ENCODE peak calls at places on chromosomes 2 and 18, in six cellular contexts. One of them, this sample, is unnamed.

GRCh38 chr2:26000561-26001211 is 18.4 kb upstream of the KIF3C start:
- DNase-seq in mammary epithelial cell: peak; percentile 62
- DNase-seq in left ventricle myocardium inferior: no peak
- DNase-seq in tibial artery: peak; percentile 84
- DNase-seq in Calu3: peak; percentile 69
- DNase-seq in astrocyte of the spinal cord: no peak
- DNase-seq in this sample: peak; percentile 41

GRCh38 chr2:3595985-3596384 is 1.1 kb downstream of the COLEC11 start:
- DNase-seq in mammary epithelial cell: no peak
- DNase-seq in left ventricle myocardium inferior: no peak
- DNase-seq in tibial artery: no peak
- DNase-seq in Calu3: no peak
- DNase-seq in astrocyte of the spinal cord: no peak
- DNase-seq in this sample: no peak

GRCh38 chr2:2326053-2326452 is 5.0 kb downstream of the MYT1L start:
- DNase-seq in mammary epithelial cell: no peak
- DNase-seq in left ventricle myocardium inferior: no peak
- DNase-seq in tibial artery: no peak
- DNase-seq in Calu3: no peak
- DNase-seq in astrocyte of the spinal cord: no peak
- DNase-seq in this sample: no peak

GRCh38 chr2:142914507-142915313 is 37.2 kb downstream of the KYNU start:
- DNase-seq in mammary epithelial cell: no peak
- DNase-seq in left ventricle myocardium inferior: no peak
- DNase-seq in tibial artery: no peak
- DNase-seq in Calu3: peak; percentile 19
- DNase-seq in astrocyte of the spinal cord: no peak
- DNase-seq in this sample: no peak

GRCh38 chr18:28039078-28039477 is 137.9 kb downstream of the CDH2 start:
- DNase-seq in mammary epithelial cell: peak; percentile 3
- DNase-seq in left ventricle myocardium inferior: no peak
- DNase-seq in tibial artery: no peak
- DNase-seq in Calu3: no peak
- DNase-seq in astrocyte of the spinal cord: peak; percentile 55
- DNase-seq in this sample: peak; percentile 28

GRCh38 chr2:17835511-17835910 is 19.3 kb downstream of the MSGN1 start:
- DNase-seq in mammary epithelial cell: no peak
- DNase-seq in left ventricle myocardium inferior: no peak
- DNase-seq in tibial artery: no peak
- DNase-seq in Calu3: no peak
- DNase-seq in astrocyte of the spinal cord: peak; percentile 39
- DNase-seq in this sample: no peak

GRCh38 chr18:70276416-70277145 is 12.3 kb upstream of the SOCS6 start:
- DNase-seq in mammary epithelial cell: no peak
- DNase-seq in left ventricle myocardium inferior: no peak
- DNase-seq in tibial artery: no peak
- DNase-seq in Calu3: peak; percentile 52
- DNase-seq in astrocyte of the spinal cord: no peak
- DNase-seq in this sample: no peak

GRCh38 chr18:47981320-47981719 is 50.9 kb upstream of the SMAD2 start:
- DNase-seq in mammary epithelial cell: no peak
- DNase-seq in left ventricle myocardium inferior: no peak
- DNase-seq in tibial artery: no peak
- DNase-seq in Calu3: no peak
- DNase-seq in astrocyte of the spinal cord: no peak
- DNase-seq in this sample: no peak

GRCh38 chr2:235773188-235773928 is 279.5 kb downstream of the AGAP1 start:
- DNase-seq in mammary epithelial cell: no peak
- DNase-seq in left ventricle myocardium inferior: no peak
- DNase-seq in tibial artery: no peak
- DNase-seq in Calu3: no peak
- DNase-seq in astrocyte of the spinal cord: no peak
- DNase-seq in this sample: no peak

GRCh38 chr2:102618452-102619413 is 620 bp upstream of the SLC9A2 start:
- DNase-seq in mammary epithelial cell: peak; percentile 39
- DNase-seq in left ventricle myocardium inferior: no peak
- DNase-seq in tibial artery: peak; percentile 59
- DNase-seq in Calu3: peak; percentile 50
- DNase-seq in astrocyte of the spinal cord: peak; percentile 13
- DNase-seq in this sample: peak; percentile 33

GRCh38 chr18:48955528-48956261 is 4.9 kb upstream of the SMAD7 start:
- DNase-seq in mammary epithelial cell: peak; percentile 49
- DNase-seq in left ventricle myocardium inferior: no peak
- DNase-seq in tibial artery: peak; percentile 94
- DNase-seq in Calu3: peak; percentile 65
- DNase-seq in astrocyte of the spinal cord: peak; percentile 78
- DNase-seq in this sample: peak; percentile 65

GRCh38 chr2:25347205-25347815 is 5.6 kb upstream of the DNMT3A start:
- DNase-seq in mammary epithelial cell: peak; percentile 57
- DNase-seq in left ventricle myocardium inferior: no peak
- DNase-seq in tibial artery: no peak
- DNase-seq in Calu3: no peak
- DNase-seq in astrocyte of the spinal cord: no peak
- DNase-seq in this sample: no peak

GRCh38 chr2:233422050-233422639 is 67.9 kb downstream of the DGKD start:
- DNase-seq in mammary epithelial cell: no peak
- DNase-seq in left ventricle myocardium inferior: no peak
- DNase-seq in tibial artery: peak; percentile 65
- DNase-seq in Calu3: peak; percentile 85
- DNase-seq in astrocyte of the spinal cord: no peak
- DNase-seq in this sample: no peak

GRCh38 chr2:218354850-218355443 is 1.7 kb upstream of the CATIP start:
- DNase-seq in mammary epithelial cell: no peak
- DNase-seq in left ventricle myocardium inferior: no peak
- DNase-seq in tibial artery: no peak
- DNase-seq in Calu3: no peak
- DNase-seq in astrocyte of the spinal cord: no peak
- DNase-seq in this sample: no peak

GRCh38 chr2:119117891-119118882 is 40.4 kb downstream of the C1QL2 start:
- DNase-seq in mammary epithelial cell: no peak
- DNase-seq in left ventricle myocardium inferior: no peak
- DNase-seq in tibial artery: no peak
- DNase-seq in Calu3: no peak
- DNase-seq in astrocyte of the spinal cord: no peak
- DNase-seq in this sample: no peak

GRCh38 chr2:152335016-152335850 is at the start of gene FMNL2:
- DNase-seq in mammary epithelial cell: peak; percentile 83
- DNase-seq in left ventricle myocardium inferior: peak; percentile 88
- DNase-seq in tibial artery: peak; percentile 93
- DNase-seq in Calu3: peak; percentile 89
- DNase-seq in astrocyte of the spinal cord: peak; percentile 85
- DNase-seq in this sample: peak; percentile 88

GRCh38 chr2:152336103-152336853 is 1.3 kb downstream of the FMNL2 start:
- DNase-seq in mammary epithelial cell: peak; percentile 62
- DNase-seq in left ventricle myocardium inferior: peak; percentile 73
- DNase-seq in tibial artery: peak; percentile 87
- DNase-seq in Calu3: peak; percentile 57
- DNase-seq in astrocyte of the spinal cord: peak; percentile 55
- DNase-seq in this sample: peak; percentile 48

GRCh38 chr2:152335851-152336102 is 803 bp downstream of the FMNL2 start:
- DNase-seq in mammary epithelial cell: no peak
- DNase-seq in left ventricle myocardium inferior: no peak
- DNase-seq in tibial artery: peak; percentile 68
- DNase-seq in Calu3: no peak
- DNase-seq in astrocyte of the spinal cord: no peak
- DNase-seq in this sample: no peak

GRCh38 chr2:152336854-152337510 is 2.0 kb downstream of the FMNL2 start:
- DNase-seq in mammary epithelial cell: peak; percentile 49
- DNase-seq in left ventricle myocardium inferior: no peak
- DNase-seq in tibial artery: no peak
- DNase-seq in Calu3: peak; percentile 16
- DNase-seq in astrocyte of the spinal cord: peak; percentile 75
- DNase-seq in this sample: no peak

DNA sequence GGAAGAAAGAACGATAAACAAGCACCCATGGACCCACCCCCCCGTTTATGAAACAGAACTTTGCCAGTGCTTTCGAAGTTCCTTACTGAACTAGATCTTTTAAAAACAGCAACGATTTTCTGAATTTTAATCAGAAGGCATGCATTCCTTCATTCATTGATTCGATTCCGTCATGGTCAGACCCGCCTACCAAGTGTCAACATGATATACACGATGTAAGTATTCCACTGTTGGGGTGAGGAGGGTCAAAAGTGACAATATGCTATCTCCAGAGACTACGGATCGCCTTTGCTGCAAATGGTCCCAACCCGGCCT is 316 bp upstream of the FMNL2 start:
- DNase-seq in mammary epithelial cell: no peak
- DNase-seq in left ventricle myocardium inferior: no peak
- DNase-seq in tibial artery: no peak
- DNase-seq in Calu3: no peak
- DNase-seq in astrocyte of the spinal cord: no peak
- DNase-seq in this sample: no peak
- TF ChIP-seq CTCF in mammary epithelial cell: no peak
- TF ChIP-seq CTCF in left ventricle myocardium inferior: no peak
- TF ChIP-seq CTCF in tibial artery: no peak
- TF ChIP-seq CTCF in Calu3: no peak
- TF ChIP-seq CTCF in astrocyte of the spinal cord: no peak
- TF ChIP-seq CTCF in this sample: no peak

DNA sequence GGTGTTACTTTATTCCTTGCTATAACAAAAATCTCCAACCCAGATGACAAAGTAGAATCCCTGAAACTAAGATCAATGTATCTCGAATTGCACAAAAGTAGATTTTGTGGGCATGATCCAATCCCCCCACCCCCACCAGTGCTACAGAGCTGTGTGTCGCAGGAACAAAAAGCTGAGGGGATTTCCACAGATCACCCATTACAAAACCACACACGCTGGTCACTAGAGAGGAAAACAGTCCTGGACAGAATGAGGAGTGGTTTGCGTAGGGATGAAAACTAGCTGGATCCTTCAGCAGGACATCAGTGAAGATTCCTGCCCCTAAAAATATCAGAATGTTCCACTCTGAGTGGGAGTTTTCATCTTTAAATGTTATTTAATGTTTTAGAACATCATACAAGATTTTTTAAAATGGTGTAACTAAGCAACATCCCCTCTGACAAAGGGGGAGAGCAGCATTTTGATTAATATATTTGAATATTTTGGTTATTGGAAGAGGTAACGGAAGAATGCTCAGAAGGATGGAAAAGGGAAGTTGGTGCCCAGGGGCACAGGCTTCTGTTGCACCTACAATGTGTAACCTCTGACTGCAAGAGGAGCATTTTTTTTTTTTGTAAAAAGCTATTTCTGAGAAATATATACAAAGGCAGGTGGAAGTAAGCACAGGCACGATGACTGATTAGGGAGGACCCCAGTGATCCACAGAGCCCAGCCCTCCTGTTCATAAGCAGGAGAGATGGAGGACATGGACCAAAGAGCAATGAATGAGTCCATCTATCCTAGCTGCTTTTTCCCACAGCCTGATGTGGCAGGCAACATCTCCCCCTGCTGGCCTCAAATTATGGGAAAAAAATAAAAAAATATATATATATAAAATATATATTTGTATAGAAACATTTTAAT is 165.6 kb upstream of the STK17B start:
- DNase-seq in mammary epithelial cell: peak; percentile 16
- DNase-seq in left ventricle myocardium inferior: no peak
- DNase-seq in tibial artery: no peak
- DNase-seq in Calu3: peak; percentile 34
- DNase-seq in astrocyte of the spinal cord: peak; percentile 49
- DNase-seq in this sample: no peak
- TF ChIP-seq CTCF in mammary epithelial cell: peak; percentile 25
- TF ChIP-seq CTCF in left ventricle myocardium inferior: peak; percentile 54
- TF ChIP-seq CTCF in tibial artery: peak; percentile 40
- TF ChIP-seq CTCF in Calu3: peak; percentile 64
- TF ChIP-seq CTCF in astrocyte of the spinal cord: peak; percentile 55
- TF ChIP-seq CTCF in this sample: peak; percentile 47

GRCh38 chr18:75170916-75171315 is 38.0 kb downstream of the PTGR3 start:
- DNase-seq in mammary epithelial cell: no peak
- DNase-seq in left ventricle myocardium inferior: no peak
- DNase-seq in tibial artery: no peak
- DNase-seq in Calu3: no peak
- DNase-seq in astrocyte of the spinal cord: no peak
- DNase-seq in this sample: peak; percentile 54

GRCh38 chr18:75170022-75170789 is 38.7 kb downstream of the PTGR3 start:
- DNase-seq in mammary epithelial cell: no peak
- DNase-seq in left ventricle myocardium inferior: peak; percentile 55
- DNase-seq in tibial artery: no peak
- DNase-seq in Calu3: no peak
- DNase-seq in astrocyte of the spinal cord: no peak
- DNase-seq in this sample: peak; percentile 70

GRCh38 chr18:75173758-75174157 is 35.2 kb downstream of the PTGR3 start:
- DNase-seq in mammary epithelial cell: no peak
- DNase-seq in left ventricle myocardium inferior: no peak
- DNase-seq in tibial artery: no peak
- DNase-seq in Calu3: no peak
- DNase-seq in astrocyte of the spinal cord: no peak
- DNase-seq in this sample: no peak

GRCh38 chr18:75172299-75173124 is 36.4 kb downstream of the PTGR3 start:
- DNase-seq in mammary epithelial cell: no peak
- DNase-seq in left ventricle myocardium inferior: no peak
- DNase-seq in tibial artery: no peak
- DNase-seq in Calu3: no peak
- DNase-seq in astrocyte of the spinal cord: no peak
- DNase-seq in this sample: no peak

DNA sequence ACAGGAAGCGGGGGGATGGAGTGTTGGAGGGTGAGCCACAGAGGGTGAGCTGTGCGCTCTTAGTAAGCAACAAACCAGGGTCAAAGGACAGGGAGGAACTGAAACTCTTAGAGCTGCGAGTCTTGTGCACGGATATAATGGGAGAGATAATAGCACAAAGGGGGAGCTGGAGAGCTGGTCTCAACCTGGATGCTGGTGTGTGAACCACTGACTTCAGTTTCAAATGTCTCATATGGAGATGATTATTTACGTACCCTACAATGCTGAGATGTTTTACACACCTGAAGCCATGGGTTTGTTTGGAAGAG is 35.9 kb downstream of the PTGR3 start:
- DNase-seq in mammary epithelial cell: no peak
- DNase-seq in left ventricle myocardium inferior: no peak
- DNase-seq in tibial artery: no peak
- DNase-seq in Calu3: no peak
- DNase-seq in astrocyte of the spinal cord: no peak
- DNase-seq in this sample: no peak
- TF ChIP-seq CTCF in mammary epithelial cell: no peak
- TF ChIP-seq CTCF in left ventricle myocardium inferior: no peak
- TF ChIP-seq CTCF in tibial artery: no peak
- TF ChIP-seq CTCF in Calu3: no peak
- TF ChIP-seq CTCF in astrocyte of the spinal cord: no peak
- TF ChIP-seq CTCF in this sample: no peak

GRCh38 chr2:171564463-171564862 is 42.2 kb downstream of the CYBRD1 start:
- DNase-seq in mammary epithelial cell: no peak
- DNase-seq in left ventricle myocardium inferior: no peak
- DNase-seq in tibial artery: no peak
- DNase-seq in Calu3: no peak
- DNase-seq in astrocyte of the spinal cord: no peak
- DNase-seq in this sample: no peak

GRCh38 chr2:171566099-171566498 is 43.8 kb downstream of the CYBRD1 start:
- DNase-seq in mammary epithelial cell: no peak
- DNase-seq in left ventricle myocardium inferior: no peak
- DNase-seq in tibial artery: no peak
- DNase-seq in Calu3: no peak
- DNase-seq in astrocyte of the spinal cord: no peak
- DNase-seq in this sample: no peak

GRCh38 chr2:171571721-171572120 is 49.4 kb downstream of the CYBRD1 start:
- DNase-seq in mammary epithelial cell: no peak
- DNase-seq in left ventricle myocardium inferior: no peak
- DNase-seq in tibial artery: no peak
- DNase-seq in Calu3: no peak
- DNase-seq in astrocyte of the spinal cord: no peak
- DNase-seq in this sample: no peak

GRCh38 chr2:171566753-171567152 is 44.5 kb downstream of the CYBRD1 start:
- DNase-seq in mammary epithelial cell: no peak
- DNase-seq in left ventricle myocardium inferior: no peak
- DNase-seq in tibial artery: no peak
- DNase-seq in Calu3: no peak
- DNase-seq in astrocyte of the spinal cord: no peak
- DNase-seq in this sample: no peak

GRCh38 chr2:171568085-171568484 is 45.8 kb downstream of the CYBRD1 start:
- DNase-seq in mammary epithelial cell: no peak
- DNase-seq in left ventricle myocardium inferior: no peak
- DNase-seq in tibial artery: no peak
- DNase-seq in Calu3: no peak
- DNase-seq in astrocyte of the spinal cord: no peak
- DNase-seq in this sample: no peak
- TF ChIP-seq CTCF in mammary epithelial cell: no peak
- TF ChIP-seq CTCF in left ventricle myocardium inferior: no peak
- TF ChIP-seq CTCF in tibial artery: no peak
- TF ChIP-seq CTCF in Calu3: no peak
- TF ChIP-seq CTCF in astrocyte of the spinal cord: peak; percentile 15
- TF ChIP-seq CTCF in this sample: no peak